ENCODE peak calls at places on chromosomes 5 and 9, in nine cellular contexts. H is germinal center, F is fibroblast of pulmonary artery, A is B cell, B is iris pigment epithelial cell, Y is omental fat pad, S is activated B cell treated with CpG ODN at 0.5 μM for 24 hours, I is foreskin fibroblast, R is BJ. D is an unnamed sample.

GRCh38 chr5:180155331-180155881 is 53.6 kb downstream of the RASGEF1C start:
- DNase-seq in H (no peak), B (no peak), F (no peak), I (no peak), R (no peak), Y (peak), A (no peak), S (no peak), D (no peak)

GRCh38 chr9:133118568-133118967 is 2.5 kb downstream of the RALGDS start:
- DNase-seq in S (no peak), H (no peak), I (no peak), B (no peak), Y (no peak), R (no peak), A (no peak), F (no peak), D (no peak)

GRCh38 chr9:99185904-99186303 is 35.8 kb downstream of the ALG2 start:
- DNase-seq in F (no peak), S (no peak), B (no peak), H (no peak), I (no peak), Y (no peak), A (no peak), R (no peak), D (no peak)

GRCh38 chr5:61766141-61766540 is 434.1 kb downstream of the ZSWIM6 start:
- DNase-seq in R (no peak), F (no peak), I (no peak), S (no peak), A (no peak), Y (no peak), B (no peak), H (no peak), D (no peak)

GRCh38 chr5:165031361-165031760 is 1525.9 kb downstream of the MAT2B start:
- DNase-seq in Y (no peak), F (no peak), H (no peak), B (no peak), A (no peak), R (no peak), I (no peak), S (no peak), D (no peak)

GRCh38 chr9:36898621-36899020 is 135.4 kb downstream of the PAX5 start:
- DNase-seq in R (no peak), S (no peak), I (no peak), A (no peak), Y (no peak), F (no peak), H (no peak), B (no peak), D (no peak)

GRCh38 chr5:1292846-1293415 is 1.9 kb downstream of the TERT start:
- DNase-seq in B (no peak), I (no peak), R (no peak), Y (no peak), F (no peak), A (no peak), S (peak), H (no peak), D (no peak)

GRCh38 chr9:126516936-126517750 is 96.6 kb upstream of the LMX1B start:
- DNase-seq in B (peak), F (peak), R (peak), S (peak), I (peak), Y (peak), A (peak), H (peak), D (peak)

GRCh38 chr5:149041242-149041641 is 21.6 kb downstream of the SH3TC2 start:
- DNase-seq in F (no peak), S (no peak), A (no peak), H (no peak), R (no peak), B (no peak), I (no peak), Y (no peak), D (no peak)

GRCh38 chr9:97430316-97430715 is 18.4 kb downstream of the TDRD7 start:
- DNase-seq in A (no peak), H (no peak), Y (no peak), B (no peak), I (no peak), S (no peak), F (no peak), R (no peak), D (no peak)

GRCh38 chr5:122924203-122924602 is 78.8 kb downstream of the SNX24 start:
- DNase-seq in Y (no peak), S (no peak), H (no peak), A (no peak), F (peak), R (peak), B (peak), I (peak), D (no peak)

GRCh38 chr9:109453210-109453842 is 44.8 kb downstream of the PTPN3 start:
- DNase-seq in H (no peak), Y (no peak), R (peak), A (no peak), B (peak), F (peak), S (no peak), I (peak), D (peak)

GRCh38 chr9:93686880-93687236 is 110.5 kb downstream of the PHF2 start:
- DNase-seq in F (no peak), A (no peak), Y (peak), B (no peak), H (no peak), S (no peak), R (no peak), I (no peak), D (no peak)

GRCh38 chr5:52896524-52897237 is 92.5 kb upstream of the ITGA2 start:
- DNase-seq in I (no peak), S (no peak), R (no peak), A (no peak), Y (no peak), F (peak), H (no peak), B (no peak), D (peak)

GRCh38 chr5:38515648-38516047 is 40.8 kb downstream of the LIFR start:
- DNase-seq in B (peak), F (peak), H (no peak), Y (no peak), I (peak), S (no peak), R (no peak), A (no peak), D (peak)

GRCh38 chr9:94676446-94677148 is 37.3 kb upstream of the FBP1 start:
- DNase-seq in B (no peak), H (no peak), S (no peak), Y (no peak), F (no peak), I (no peak), R (no peak), A (no peak), D (no peak)

GRCh38 chr5:144374637-144375036 is 204.0 kb downstream of the KCTD16 start:
- DNase-seq in H (no peak), A (no peak), F (no peak), S (no peak), R (no peak), Y (no peak), I (no peak), B (no peak), D (no peak)

D was measured in hepatic stellate cell.